ENCODE peak calls at places on chromosomes 7 and 10, in six cellular contexts. W is upper lobe of right lung, S is lower lobe of right lung, H is keratinocyte, F is cardiac muscle cell, L is body of pancreas. B is an unnamed sample.
A peak's percentile ranks its signal among the peaks of the same experiment; 100 is the strongest.

GRCh38 chr10:15347205-15347604 is 23.9 kb downstream of the FAM171A1 start:
- DNase-seq in S (no peak), H (no peak), F (no peak), W (no peak), L (no peak), B (no peak)

GRCh38 chr7:16235152-16235526 is 186.2 kb downstream of the CRPPA start:
- DNase-seq in S (no peak), W (no peak), H (no peak), L (no peak), F (no peak), B (no peak)

GRCh38 chr7:3082386-3082785 is 38.7 kb upstream of the CARD11 start:
- DNase-seq in H (no peak), S (no peak), W (no peak), F (no peak), L (no peak), B (no peak)

GRCh38 chr10:71475243-71475871 is 78.6 kb downstream of the CDH23 start:
- DNase-seq in F (no peak), W (no peak), L (peak; percentile 13), S (no peak), H (no peak), B (peak; percentile 45)

GRCh38 chr7:150999497-151000225 is 8.8 kb downstream of the NOS3 start:
- DNase-seq in L (no peak), W (no peak), S (no peak), F (no peak), H (no peak), B (no peak)

GRCh38 chr7:36653011-36653670 is 71.2 kb downstream of the AOAH start:
- DNase-seq in H (no peak), L (no peak), W (no peak), F (peak; percentile 75), S (no peak), B (no peak)

GRCh38 chr10:42827201-42827600 is 44.6 kb downstream of the BMS1 start:
- DNase-seq in H (no peak), W (no peak), F (no peak), S (no peak), L (no peak), B (peak; percentile 37)

GRCh38 chr7:96773483-96773882 is 63.8 kb upstream of the SEM1 start:
- DNase-seq in L (no peak), H (no peak), F (no peak), W (no peak), S (no peak), B (no peak)

GRCh38 chr10:15305634-15306033 is 65.5 kb downstream of the FAM171A1 start:
- DNase-seq in F (no peak), H (no peak), S (no peak), L (no peak), W (no peak), B (no peak)

GRCh38 chr10:130756651-130757050 is 554.9 kb downstream of the TCERG1L start:
- DNase-seq in F (no peak), S (no peak), L (no peak), W (peak; percentile 26), H (no peak), B (no peak)

GRCh38 chr7:151008511-151009323 is 15.6 kb downstream of the ATG9B start:
- DNase-seq in H (no peak), F (peak; percentile 76), W (peak; percentile 83), L (peak; percentile 80), S (peak; percentile 73), B (peak; percentile 49)

GRCh38 chr7:116554436-116554835 is 29.6 kb downstream of the CAV1 start:
- DNase-seq in W (no peak), S (no peak), H (no peak), F (peak; percentile 34), L (peak; percentile 42), B (no peak)

GRCh38 chr7:113013761-113014449 is 72.7 kb downstream of the GPR85 start:
- DNase-seq in S (no peak), L (no peak), W (no peak), H (peak; percentile 33), F (no peak), B (no peak)

GRCh38 chr7:157438121-157439025 is 101.6 kb downstream of the DNAJB6 start:
- DNase-seq in L (no peak), H (no peak), W (peak; percentile 39), F (no peak), S (peak; percentile 18), B (no peak)

GRCh38 chr7:47509571-47509970 is 72.3 kb downstream of the TNS3 start:
- DNase-seq in S (no peak), H (no peak), L (no peak), W (no peak), F (no peak), B (no peak)

GRCh38 chr7:27176962-27177794 is 3.1 kb upstream of the HOXA10 start:
- DNase-seq in S (peak; percentile 34), L (no peak), W (peak; percentile 40), H (no peak), F (no peak), B (no peak)

GRCh38 chr10:6275022-6275997 is 72.6 kb downstream of the PFKFB3 start:
- DNase-seq in L (peak; percentile 63), W (peak; percentile 94), F (peak; percentile 96), H (peak; percentile 93), S (peak; percentile 94), B (peak; percentile 74)
- TF ChIP-seq CTCF in L (no peak), W (no peak), F (no peak), H (no peak), S (no peak), B (peak; percentile 29)

GRCh38 chr10:132542086-132542775 is 4.6 kb downstream of the INPP5A start:
- DNase-seq in S (peak; percentile 44), L (peak; percentile 53), W (no peak), H (no peak), F (no peak), B (no peak)
- H3K4me1 ChIP-seq in S (peaks cover 78% of the 10 kb centered on the region), L (peaks cover 71% of the 10 kb centered on the region), W (peaks cover 46% of the 10 kb centered on the region), H (peaks cover 21% of the 10 kb centered on the region), F (peaks cover 35% of the 10 kb centered on the region), B (no peaks in the 10 kb centered on the region)

DNA sequence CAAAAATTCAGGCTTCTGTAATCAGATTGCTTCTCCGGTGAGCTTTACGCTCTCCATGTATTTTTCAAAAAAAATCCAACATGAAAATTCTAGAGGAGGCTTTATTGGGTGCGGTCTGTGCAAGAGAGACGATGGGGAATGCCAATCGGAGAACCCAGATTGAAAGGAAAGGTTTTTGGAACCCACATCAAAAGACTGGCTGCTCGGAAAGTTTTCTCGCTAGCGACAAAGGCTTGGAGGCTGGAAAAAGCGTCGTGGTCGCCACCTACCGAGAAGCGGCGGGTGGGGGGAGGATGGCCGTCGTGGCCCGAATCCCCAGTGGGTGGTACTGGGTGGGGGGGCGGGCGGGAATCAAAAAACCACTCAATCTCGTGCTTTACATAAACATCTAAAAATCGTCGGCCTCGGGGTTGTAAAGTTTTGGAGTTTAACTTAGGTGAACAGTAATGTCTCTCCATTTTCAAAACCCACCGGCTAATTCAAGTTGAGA is 1.1 kb upstream of the GTF2I start:
- DNase-seq in S (no peak), W (peak; percentile 78), F (peak; percentile 30), H (no peak), L (peak; percentile 70), B (peak; percentile 75)
- TF ChIP-seq CTCF in S (peak; percentile 24), W (no peak), F (no peak), H (no peak), L (no peak), B (peak; percentile 22)

DNA sequence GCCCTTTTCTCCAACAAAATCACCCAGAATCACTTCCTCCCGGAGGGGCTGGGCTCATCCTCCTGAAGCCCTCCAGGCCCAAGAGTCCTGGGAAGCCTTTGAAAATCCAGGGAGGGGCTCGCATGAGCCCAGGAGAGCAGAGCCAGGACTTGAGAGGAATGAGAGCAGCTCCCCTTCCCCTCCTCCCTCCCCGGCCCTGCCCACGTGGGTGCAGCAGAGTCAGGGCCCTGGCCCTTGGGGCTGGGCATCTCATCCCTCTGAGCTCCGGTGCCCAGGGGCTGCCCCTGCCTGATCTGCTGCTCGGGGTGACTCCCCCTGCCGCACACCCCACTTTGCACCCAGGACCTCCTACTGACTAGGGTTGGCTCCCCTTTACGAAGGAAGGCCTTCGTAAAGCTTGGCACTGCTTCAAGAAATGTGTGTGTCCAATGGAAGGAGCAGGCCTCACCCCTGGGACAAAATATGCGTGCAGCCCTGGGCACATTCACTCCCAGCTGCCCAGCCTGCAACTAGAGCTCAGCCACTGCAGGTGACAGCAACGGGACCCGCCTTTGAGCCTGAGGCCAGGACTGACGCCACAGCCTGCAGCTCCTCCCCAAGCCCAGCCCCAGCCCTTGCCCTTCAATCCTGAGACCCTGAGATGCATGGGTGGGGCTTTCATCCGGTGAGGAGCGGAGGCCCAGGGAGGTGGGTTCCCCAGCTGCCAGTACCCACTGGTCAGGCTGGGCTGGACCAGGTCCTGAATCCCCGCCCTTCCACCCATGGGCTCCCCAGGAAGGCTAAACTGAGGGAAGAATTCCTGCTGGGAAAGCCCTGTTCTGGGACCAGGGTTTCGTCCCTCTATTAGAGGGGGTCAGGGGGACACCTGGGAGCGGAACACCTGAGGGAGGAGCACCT is 21.8 kb downstream of the PWWP2B start:
- DNase-seq in W (peak; percentile 90), L (peak; percentile 91), F (peak; percentile 25), S (peak; percentile 88), H (no peak), B (no peak)
- H3K4me1 ChIP-seq in W (peaks cover 52% of the 10 kb centered on the region), L (peaks cover 86% of the 10 kb centered on the region), F (peaks cover 45% of the 10 kb centered on the region), S (peaks cover 69% of the 10 kb centered on the region), H (peaks cover 23% of the 10 kb centered on the region), B (peaks cover 37% of the 10 kb centered on the region)

GRCh38 chr7:85000973-85001372 is 185.9 kb downstream of the SEMA3D start:
- DNase-seq in F (no peak), L (no peak), H (no peak), W (no peak), S (no peak), B (peak; percentile 54)

GRCh38 chr7:85001493-85002345 is 185.1 kb downstream of the SEMA3D start:
- DNase-seq in W (no peak), F (no peak), S (no peak), L (no peak), H (no peak), B (no peak)

GRCh38 chr7:84997626-84998025 is 189.2 kb downstream of the SEMA3D start:
- DNase-seq in L (no peak), F (no peak), H (no peak), S (no peak), W (no peak), B (no peak)

GRCh38 chr7:84999450-84999849 is 187.4 kb downstream of the SEMA3D start:
- DNase-seq in L (no peak), S (no peak), H (no peak), F (no peak), W (no peak), B (no peak)

GRCh38 chr7:84998665-84999064 is 188.2 kb downstream of the SEMA3D start:
- DNase-seq in F (no peak), H (no peak), L (no peak), W (no peak), S (no peak), B (no peak)
- TF ChIP-seq CTCF in F (peak; percentile 6), H (no peak), L (no peak), W (no peak), S (no peak), B (peak; percentile 30)

DNA sequence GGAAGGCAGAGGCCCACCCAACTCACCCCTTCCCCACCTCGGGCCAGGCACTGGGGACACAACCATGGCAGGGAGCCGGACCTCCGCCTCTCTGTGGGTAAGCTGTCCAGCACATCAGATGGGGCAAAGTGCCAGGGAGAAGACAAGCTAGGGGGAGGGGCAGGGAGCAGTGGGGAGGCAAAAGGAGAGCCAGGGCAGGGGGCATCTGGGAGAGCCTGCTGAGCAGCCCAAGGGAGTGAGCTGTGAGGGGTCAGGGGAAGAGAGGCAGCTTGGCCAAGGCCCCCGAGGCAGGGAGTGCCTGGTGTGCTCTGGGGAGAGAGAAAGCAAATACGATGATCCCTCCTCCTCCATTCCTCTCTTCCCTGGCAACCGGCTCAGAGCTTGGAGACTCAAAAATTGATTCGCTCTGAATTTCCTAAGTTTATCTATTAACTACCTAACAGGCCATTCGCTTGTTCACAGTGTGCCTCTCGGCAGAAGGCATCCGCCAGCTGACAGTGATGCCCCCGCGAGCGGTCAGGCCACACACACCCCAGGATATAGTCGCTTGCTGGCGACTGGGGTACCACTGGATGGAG is 4.5 kb downstream of the CAMK2B start:
- DNase-seq in L (peak; percentile 28), F (no peak), W (peak; percentile 47), S (no peak), H (no peak), B (no peak)
- H3K4me1 ChIP-seq in L (peaks cover 5% of the 10 kb centered on the region), F (no peaks in the 10 kb centered on the region), W (no peaks in the 10 kb centered on the region), S (no peaks in the 10 kb centered on the region), H (no peaks in the 10 kb centered on the region), B (peaks cover 5% of the 10 kb centered on the region)